ENCODE peak calls at places on chromosome 9, in four cellular contexts. N is cardiac septum; J is transverse colon; Y is CD4-positive, CD25-positive, alpha-beta regulatory T cell. L is an unnamed sample.

GRCh38 chr9:112793213-112793810 is 42.8 kb downstream of the SNX30 start:
- DNase-seq in J (peak), Y (peak), N (peak), L (peak)

GRCh38 chr9:21812945-21813568 is 10.6 kb downstream of the MTAP start:
- DNase-seq in J (peak), N (peak), Y (peak), L (peak)

GRCh38 chr9:86563350-86563749 is 209.1 kb upstream of the TUT7 start:
- DNase-seq in N (no peak), J (no peak), Y (no peak), L (no peak)

GRCh38 chr9:35470894-35471293 is 19.0 kb upstream of the RUSC2 start:
- DNase-seq in N (no peak), J (no peak), Y (no peak), L (no peak)

GRCh38 chr9:95623614-95624013 is 106.8 kb upstream of the PTCH1 start:
- DNase-seq in N (no peak), J (no peak), Y (no peak), L (no peak)

GRCh38 chr9:109766351-109766750 is 13.6 kb upstream of the PALM2AKAP2 start:
- DNase-seq in N (no peak), J (no peak), Y (no peak), L (no peak)

GRCh38 chr9:5357431-5358105 is 17.9 kb upstream of the RLN1 start:
- DNase-seq in Y (no peak), N (no peak), J (no peak), L (no peak)

GRCh38 chr9:137459147-137459600 is at the start of gene NSMF:
- DNase-seq in J (peak), Y (peak), N (peak), L (peak)

GRCh38 chr9:3735251-3735650 is 209.4 kb upstream of the RFX3 start:
- DNase-seq in N (no peak), J (no peak), Y (no peak), L (no peak)

GRCh38 chr9:123312306-123312877 is 43.6 kb upstream of the CRB2 start:
- DNase-seq in J (no peak), Y (no peak), N (peak), L (no peak)

GRCh38 chr9:84322830-84323229 is 17.7 kb downstream of the SLC28A3 start:
- DNase-seq in Y (no peak), N (no peak), J (no peak), L (no peak)

GRCh38 chr9:104633976-104634520 is 16.0 kb upstream of the OR13C9 start:
- DNase-seq in J (no peak), Y (no peak), N (no peak), L (no peak)

GRCh38 chr9:4555251-4555650 is 65.0 kb downstream of the SLC1A1 start:
- DNase-seq in J (no peak), N (no peak), Y (no peak), L (no peak)

GRCh38 chr9:130565792-130566191 is 13.6 kb upstream of the FUBP3 start:
- DNase-seq in Y (no peak), J (no peak), N (no peak), L (peak)

GRCh38 chr9:87336914-87337333 is 160.7 kb upstream of the DAPK1 start:
- DNase-seq in Y (no peak), J (no peak), N (no peak), L (peak)

GRCh38 chr9:120913673-120914266 is 12.8 kb downstream of the TRAF1 start:
- DNase-seq in Y (no peak), J (no peak), N (no peak), L (peak)

GRCh38 chr9:87115790-87116189 is 168.5 kb upstream of the GAS1 start:
- DNase-seq in Y (no peak), J (no peak), N (no peak), L (no peak)

GRCh38 chr9:136219276-136219675 is 14.3 kb upstream of the LHX3 start:
- DNase-seq in J (no peak), Y (no peak), N (no peak), L (no peak)

GRCh38 chr9:3699868-3700267 is 174.1 kb upstream of the RFX3 start:
- DNase-seq in N (no peak), Y (no peak), J (no peak), L (no peak)

GRCh38 chr9:134384811-134385479 is 58.7 kb downstream of the RXRA start:
- DNase-seq in N (no peak), J (no peak), Y (no peak), L (no peak)

GRCh38 chr9:118473527-118473926 is 769.3 kb downstream of the TLR4 start:
- DNase-seq in Y (no peak), N (no peak), J (no peak), L (no peak)

L was measured in Kasumi-1.